ENCODE peak calls at places on chromosomes 4 and X, in eight cellular contexts. N is fibroblast of villous mesenchyme, X is fibroblast of mammary gland, Q is glutamatergic neuron, R is progenitor cell of endocrine pancreas, T is neural crest cell, B is tibial artery, V is lower leg skin. U is an unnamed sample.

GRCh38 chrX:106707771-106708454 is 18.6 kb upstream of the RNF128 start:
- DNase-seq in X (peak), R (no peak), T (no peak), Q (no peak), B (no peak), N (peak), V (no peak), U (no peak)

GRCh38 chr4:19187104-19187503 is 1064.6 kb upstream of the SLIT2 start:
- DNase-seq in Q (no peak), T (no peak), R (no peak), V (no peak), X (no peak), N (peak), B (no peak), U (no peak)

GRCh38 chrX:14865201-14865600 is 7.7 kb downstream of the FANCB start:
- DNase-seq in N (peak), T (no peak), R (no peak), B (no peak), Q (no peak), X (peak), V (no peak), U (no peak)

GRCh38 chr4:164571593-164572385 is 182.1 kb upstream of the SMIM31 start:
- DNase-seq in T (no peak), X (peak), B (no peak), R (no peak), V (no peak), N (no peak), Q (no peak), U (no peak)

GRCh38 chrX:140608111-140608510 is 101.4 kb upstream of the LINC00632 start:
- DNase-seq in V (no peak), B (no peak), R (no peak), T (no peak), N (no peak), X (no peak), Q (no peak), U (no peak)

GRCh38 chrX:136694491-136695087 is 46.6 kb downstream of the CD40LG start:
- DNase-seq in Q (no peak), R (no peak), N (peak), V (no peak), X (peak), B (no peak), T (no peak), U (no peak)

GRCh38 chr4:59517007-59517406 is 1683.1 kb upstream of the ADGRL3 start:
- DNase-seq in T (no peak), B (no peak), N (no peak), R (no peak), X (no peak), V (no peak), Q (no peak), U (no peak)

GRCh38 chrX:20237864-20238263 is 28.8 kb downstream of the RPS6KA3 start:
- DNase-seq in R (no peak), V (no peak), T (no peak), N (peak), B (no peak), X (peak), Q (no peak), U (no peak)

GRCh38 chrX:69077895-69078455 is 87.3 kb downstream of the PJA1 start:
- DNase-seq in N (no peak), X (no peak), Q (no peak), V (no peak), R (no peak), T (no peak), B (no peak), U (no peak)

GRCh38 chrX:9942086-9942485 is 25.1 kb upstream of the CLDN34 start:
- DNase-seq in X (no peak), T (no peak), Q (no peak), R (no peak), N (no peak), V (no peak), B (no peak), U (peak)

GRCh38 chr4:155759372-155760252 is 791 bp downstream of the GUCY1B1 start:
- DNase-seq in Q (peak), R (peak), V (no peak), B (peak), N (peak), T (peak), X (peak), U (peak)

GRCh38 chr4:37644962-37645361 is 41.2 kb downstream of the RELL1 start:
- DNase-seq in T (no peak), V (no peak), N (peak), X (peak), Q (no peak), R (no peak), B (no peak), U (no peak)

GRCh38 chrX:23666282-23666681 is 1.0 kb upstream of the PRDX4 start:
- DNase-seq in B (no peak), Q (no peak), V (no peak), R (no peak), N (no peak), T (no peak), X (no peak), U (no peak)

GRCh38 chr4:89121711-89122387 is 10.5 kb downstream of the TIGD2 start:
- DNase-seq in B (no peak), N (peak), Q (no peak), X (no peak), V (no peak), R (no peak), T (no peak), U (no peak)

GRCh38 chr4:79632114-79632513 is 224.1 kb upstream of the GK2 start:
- DNase-seq in R (no peak), X (no peak), V (no peak), N (no peak), B (no peak), Q (no peak), T (no peak), U (no peak)

GRCh38 chr4:109658871-109659410 is 44.3 kb downstream of the CASP6 start:
- DNase-seq in Q (no peak), X (peak), R (no peak), B (no peak), T (no peak), V (no peak), N (peak), U (no peak)

GRCh38 chrX:53186363-53186762 is 38.6 kb downstream of the KDM5C start:
- DNase-seq in N (no peak), X (peak), V (no peak), R (no peak), B (no peak), T (no peak), Q (no peak), U (no peak)

GRCh38 chr4:138821321-138821720 is 194.3 kb upstream of the NOCT start:
- DNase-seq in N (no peak), T (no peak), B (no peak), R (no peak), Q (no peak), X (no peak), V (no peak), U (no peak)

GRCh38 chr4:112514449-112515277 is 1.3 kb downstream of the NEUROG2 start:
- DNase-seq in X (peak), V (no peak), N (no peak), B (no peak), Q (peak), T (peak), R (no peak), U (no peak)

GRCh38 chr4:143559757-143560147 is 46.2 kb downstream of the SMARCA5 start:
- DNase-seq in X (peak), Q (no peak), R (no peak), T (no peak), N (no peak), B (no peak), V (no peak), U (no peak)

GRCh38 chrX:79133897-79134296 is 10.6 kb upstream of the GPR174 start:
- DNase-seq in R (no peak), B (no peak), Q (no peak), X (peak), V (no peak), T (no peak), N (no peak), U (no peak)

GRCh38 chrX:72358313-72358712 is 52.6 kb upstream of the CITED1 start:
- DNase-seq in Q (no peak), N (no peak), T (no peak), V (no peak), B (no peak), R (no peak), X (peak), U (no peak)

GRCh38 chrX:100649550-100650356 is 5.8 kb downstream of the SRPX2 start:
- DNase-seq in V (peak), X (peak), N (peak), R (no peak), T (no peak), Q (no peak), B (peak), U (no peak)

GRCh38 chr4:8534129-8534528 is 46.1 kb upstream of the GPR78 start:
- DNase-seq in R (peak), X (peak), B (no peak), T (no peak), Q (no peak), N (peak), V (no peak), U (no peak)

GRCh38 chr4:8904666-8905065 is 33.0 kb upstream of the HMX1 start:
- DNase-seq in B (no peak), R (no peak), T (no peak), X (no peak), Q (no peak), V (no peak), N (no peak), U (no peak)

GRCh38 chr4:93152461-93152860 is 676.1 kb upstream of the ATOH1 start:
- DNase-seq in X (no peak), Q (no peak), B (no peak), N (no peak), T (no peak), R (no peak), V (no peak), U (no peak)

GRCh38 chrX:153825042-153825441 is 5.3 kb downstream of the PDZD4 start:
- DNase-seq in T (no peak), B (no peak), R (no peak), X (no peak), N (no peak), V (no peak), Q (no peak), U (no peak)

GRCh38 chr4:168610911-168611530 is 114.2 kb downstream of the PALLD start:
- DNase-seq in T (no peak), N (no peak), V (no peak), X (peak), Q (no peak), B (no peak), R (no peak), U (no peak)

GRCh38 chr4:140150636-140150885 is 3.4 kb downstream of the MAML3 start:
- DNase-seq in B (peak), X (no peak), V (peak), N (no peak), T (no peak), Q (no peak), R (no peak), U (no peak)

GRCh38 chr4:16202598-16202997 is 23.7 kb downstream of the TAPT1 start:
- DNase-seq in N (no peak), B (no peak), V (no peak), T (no peak), R (no peak), Q (no peak), X (peak), U (no peak)

GRCh38 chr4:23835814-23836478 is 53.9 kb downstream of the PPARGC1A start:
- DNase-seq in V (no peak), T (no peak), X (no peak), N (no peak), R (no peak), Q (no peak), B (no peak), U (no peak)

GRCh38 chrX:29478336-29479069 is 736.9 kb upstream of the MAGEB2 start:
- DNase-seq in N (peak), V (no peak), Q (peak), T (peak), R (no peak), B (no peak), X (peak), U (no peak)
- TF ChIP-seq CTCF in N (peak), V (no peak), Q (peak), T (peak), R (peak), B (peak), X (peak), U (no peak)

GRCh38 chrX:48511561-48511960 is 2.8 kb downstream of the PORCN start:
- DNase-seq in X (no peak), B (no peak), T (no peak), Q (no peak), V (no peak), N (no peak), R (no peak), U (no peak)
- TF ChIP-seq CTCF in X (peak), B (no peak), T (peak), Q (no peak), V (no peak), N (peak), R (peak), U (no peak)

GRCh38 chr4:52979821-52980590 is 117.9 kb downstream of the RASL11B start:
- DNase-seq in R (no peak), N (no peak), X (no peak), V (no peak), B (no peak), T (no peak), Q (no peak), U (no peak)
- TF ChIP-seq CTCF in R (no peak), N (no peak), X (no peak), V (no peak), B (no peak), T (no peak), Q (no peak), U (no peak)

DNA sequence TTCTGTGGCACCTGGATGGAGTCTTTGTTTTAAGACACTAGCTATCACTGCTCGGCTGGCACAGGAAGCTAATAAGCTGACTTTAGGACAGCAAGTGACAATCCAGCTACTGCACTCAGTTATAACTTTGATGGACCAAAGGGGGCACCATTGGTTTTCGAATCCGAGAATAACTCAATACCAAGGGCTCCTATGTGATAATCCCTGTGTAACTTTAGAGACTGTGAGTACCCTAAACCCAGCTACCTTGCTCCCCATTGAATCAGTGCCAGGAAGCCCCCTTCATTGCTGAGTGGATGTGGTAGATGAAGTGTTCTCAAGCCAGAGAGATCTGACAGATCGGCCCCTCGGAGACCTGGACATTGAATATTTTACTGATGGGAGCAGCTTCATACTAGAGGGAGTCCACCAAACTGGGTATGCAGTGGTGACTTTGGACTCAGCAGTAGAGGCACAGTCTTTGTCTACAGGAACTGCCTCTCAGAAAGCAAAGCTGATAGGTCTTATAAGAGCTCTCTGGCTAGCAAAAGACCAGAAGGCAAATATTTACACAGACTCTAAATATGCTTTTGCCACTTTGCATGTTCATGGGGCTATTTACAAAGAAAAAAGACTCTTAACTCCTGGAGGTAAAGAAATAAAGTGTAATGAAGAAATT is 35.5 kb upstream of the UGT2B7 start:
- DNase-seq in T (no peak), X (peak), R (no peak), V (no peak), N (peak), B (no peak), Q (no peak), U (no peak)
- TF ChIP-seq CTCF in T (no peak), X (peak), R (no peak), V (no peak), N (peak), B (no peak), Q (no peak), U (no peak)

U was measured in activated B cell treated with CpG ODN at 0.5 μM for 24 hours.